ENCODE peak calls at places on chromosomes 13 and 19, in eight cellular contexts. J is mesothelial cell of epicardium, B is neural crest cell, F is right atrium auricular region, X is retinal pigment epithelial cell, U is HFFc6, N is HFF-Myc, S is ovary. C is an unnamed sample.

GRCh38 chr13:60620611-60621395 is 223.8 kb downstream of the TDRD3 start:
- DNase-seq in J (no peak), B (no peak), X (no peak), S (no peak), N (no peak), U (no peak), F (no peak), C (no peak)

GRCh38 chr13:35953537-35954206 is 177.5 kb downstream of the DCLK1 start:
- DNase-seq in X (peak; percentile 58), U (peak; percentile 83), N (peak; percentile 87), S (peak; percentile 77), B (peak; percentile 55), J (peak; percentile 60), F (peak; percentile 87), C (no peak)

GRCh38 chr19:29815231-29815630 is 3.4 kb downstream of the CCNE1 start:
- DNase-seq in S (no peak), N (no peak), B (no peak), F (no peak), J (no peak), X (no peak), U (no peak), C (no peak)

GRCh38 chr19:39212377-39212742 is 8.3 kb upstream of the SYCN start:
- DNase-seq in F (no peak), J (no peak), N (no peak), U (no peak), X (no peak), S (no peak), B (peak; percentile 18), C (no peak)

GRCh38 chr13:25784119-25784518 is 267.7 kb downstream of the SHISA2 start:
- DNase-seq in F (no peak), X (no peak), N (no peak), J (no peak), U (no peak), B (no peak), S (no peak), C (no peak)

GRCh38 chr13:27194209-27194608 is 22.6 kb upstream of the USP12 start:
- DNase-seq in F (no peak), X (no peak), S (no peak), J (no peak), B (no peak), U (no peak), N (no peak), C (no peak)

GRCh38 chr19:35451278-35452096 is 3.4 kb downstream of the FFAR2 start:
- DNase-seq in B (no peak), F (no peak), S (no peak), U (no peak), X (no peak), N (no peak), J (no peak), C (no peak)

GRCh38 chr13:49869514-49869913 is 66.6 kb downstream of the SPRYD7 start:
- DNase-seq in N (peak; percentile 9), B (peak; percentile 6), S (no peak), F (no peak), J (no peak), X (no peak), U (peak; percentile 18), C (no peak)

GRCh38 chr13:109803822-109804221 is 17.4 kb upstream of the IRS2 start:
- DNase-seq in F (no peak), J (no peak), U (no peak), N (no peak), X (no peak), B (no peak), S (no peak), C (no peak)

GRCh38 chr13:33872005-33872351 is 54.0 kb downstream of the RFC3 start:
- DNase-seq in F (no peak), J (no peak), U (no peak), B (no peak), X (no peak), S (no peak), N (no peak), C (no peak)

GRCh38 chr19:35738887-35739229 is 3.4 kb downstream of the IGFLR1 start:
- DNase-seq in F (no peak), J (no peak), U (no peak), B (no peak), S (peak; percentile 11), X (no peak), N (no peak), C (no peak)

GRCh38 chr13:110332750-110333149 is 25.7 kb downstream of the COL4A2 start:
- DNase-seq in B (no peak), S (no peak), J (no peak), X (no peak), U (no peak), F (no peak), N (no peak), C (no peak)

GRCh38 chr19:47663435-47663910 is 49.7 kb upstream of the EHD2 start:
- DNase-seq in S (no peak), B (no peak), F (no peak), J (no peak), X (no peak), N (peak; percentile 29), U (peak; percentile 96), C (no peak)

GRCh38 chr19:40604647-40605200 is 3.6 kb downstream of the LTBP4 start:
- DNase-seq in N (no peak), S (peak; percentile 49), U (no peak), X (no peak), J (no peak), F (no peak), B (no peak), C (no peak)

GRCh38 chr13:24038405-24038804 is 122.1 kb upstream of the SPATA13 start:
- DNase-seq in U (no peak), F (no peak), B (no peak), S (no peak), N (peak; percentile 41), J (no peak), X (peak; percentile 54), C (no peak)

GRCh38 chr19:1453525-1454371 is 3.8 kb downstream of the APC2 start:
- DNase-seq in X (peak; percentile 72), S (no peak), J (no peak), F (no peak), U (no peak), B (no peak), N (no peak), C (no peak)

GRCh38 chr19:10872551-10873107 is 1.3 kb downstream of the CARM1 start:
- DNase-seq in N (no peak), F (no peak), B (no peak), J (no peak), S (no peak), U (no peak), X (no peak), C (no peak)

GRCh38 chr13:27132538-27132937 is 39.1 kb downstream of the USP12 start:
- DNase-seq in F (no peak), X (no peak), B (no peak), N (no peak), U (no peak), S (no peak), J (no peak), C (no peak)

GRCh38 chr13:39676315-39676876 is 20.9 kb downstream of the COG6 start:
- DNase-seq in X (peak; percentile 20), N (no peak), U (peak; percentile 46), S (no peak), B (no peak), F (no peak), J (no peak), C (no peak)

GRCh38 chr13:46962286-46962941 is 65.6 kb upstream of the HTR2A start:
- DNase-seq in F (no peak), U (peak; percentile 28), B (no peak), S (no peak), N (no peak), X (peak; percentile 20), J (no peak), C (no peak)
- TF ChIP-seq CTCF in F (peak; percentile 32), U (peak; percentile 65), B (peak; percentile 52), S (no peak), N (peak; percentile 40), X (peak; percentile 63), J (peak; percentile 12), C (peak; percentile 31)

DNA sequence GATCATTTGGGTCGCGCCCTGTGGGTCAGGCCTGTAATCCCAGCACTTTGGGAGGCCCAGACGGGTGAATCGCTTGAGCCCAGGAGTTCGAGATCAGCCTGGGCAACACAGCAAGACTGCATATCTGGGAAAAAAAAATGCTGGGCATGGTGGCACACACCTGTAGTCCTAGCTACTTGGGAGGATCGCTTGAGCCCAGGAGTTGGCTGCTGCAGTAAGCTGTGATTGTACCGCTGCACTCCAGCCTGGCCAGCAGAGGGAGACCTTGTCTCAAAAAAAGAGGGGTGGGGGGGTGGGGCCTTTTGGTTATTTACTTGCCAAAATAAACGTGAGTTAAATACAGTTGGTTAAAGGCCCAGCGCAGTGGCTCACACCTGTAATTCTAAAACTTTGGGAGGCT is 9.8 kb upstream of the ZNF544 start:
- DNase-seq in X (no peak), S (no peak), F (no peak), J (no peak), B (no peak), U (no peak), N (no peak), C (no peak)
- TF ChIP-seq CTCF in X (peak; percentile 22), S (no peak), F (no peak), J (no peak), B (peak; percentile 39), U (peak; percentile 70), N (peak; percentile 29), C (peak; percentile 41)

DNA sequence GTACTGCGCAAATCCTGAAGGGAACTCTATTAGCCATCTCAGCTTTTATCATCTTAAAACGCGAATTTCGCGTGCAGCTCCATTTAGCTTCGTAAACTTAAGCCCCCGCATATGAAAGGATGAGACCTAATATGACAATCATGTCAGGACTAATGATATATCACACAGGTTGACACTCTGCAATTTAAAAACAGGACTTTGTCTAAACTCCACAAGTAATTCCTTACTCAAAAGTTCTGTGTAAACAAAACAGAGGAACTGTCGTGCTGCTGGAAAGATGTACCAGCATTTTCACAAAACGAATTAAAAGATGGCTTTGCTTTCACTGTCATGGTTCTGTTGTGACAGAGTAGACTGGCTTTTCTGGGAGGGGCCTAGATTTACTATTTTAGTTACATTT is 747 bp downstream of the LACC1 start:
- DNase-seq in B (peak; percentile 2), N (no peak), U (no peak), X (no peak), J (no peak), F (no peak), S (no peak), C (no peak)
- TF ChIP-seq CTCF in B (no peak), N (no peak), U (no peak), X (no peak), J (no peak), F (no peak), S (no peak), C (no peak)

DNA sequence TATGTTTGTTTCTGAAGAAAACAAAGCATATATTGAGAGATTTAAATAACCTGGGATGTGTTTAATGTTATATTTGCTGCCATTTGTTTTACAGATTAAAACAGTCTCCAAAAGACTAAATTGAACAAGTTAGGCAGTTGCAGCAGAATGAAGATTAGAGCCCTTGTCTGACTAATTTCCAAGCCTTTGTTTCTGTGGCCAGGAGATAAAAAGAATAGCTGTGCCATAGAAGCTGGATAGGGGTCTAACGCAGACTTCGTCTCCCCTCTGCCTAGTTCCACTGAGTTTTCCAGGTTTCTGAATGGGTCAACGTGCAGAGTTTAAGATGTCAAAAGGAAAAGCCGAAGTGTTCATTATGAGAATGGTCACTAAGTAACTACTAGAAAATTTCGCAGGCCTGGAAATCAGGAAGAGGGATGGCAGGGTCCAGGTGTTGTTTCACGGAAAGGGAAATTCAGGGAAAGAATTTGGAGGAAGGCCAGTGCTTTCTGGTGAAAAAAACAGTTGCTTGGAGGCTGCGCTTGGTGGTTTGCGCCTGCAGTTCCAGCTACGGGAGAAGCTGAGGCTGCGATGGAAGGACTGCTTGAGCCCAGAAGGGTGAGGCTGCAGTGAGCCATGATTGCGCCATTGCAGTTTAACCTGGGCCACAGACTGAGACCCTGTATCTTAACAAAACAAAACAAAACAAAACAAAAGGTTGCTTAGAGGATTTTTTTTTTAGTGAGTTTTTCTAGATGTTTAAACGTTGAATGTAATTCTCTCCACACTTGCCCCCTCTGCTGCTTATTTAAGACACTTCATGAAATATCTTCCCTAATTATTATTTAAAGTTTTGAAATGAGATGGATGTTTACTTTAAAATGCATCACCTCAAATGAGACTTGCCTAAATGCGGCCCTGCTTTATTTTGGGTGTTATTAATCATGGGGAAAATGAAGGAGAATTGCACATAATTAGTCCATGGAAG is 75.2 kb upstream of the TRPC4 start:
- DNase-seq in F (no peak), X (no peak), U (no peak), J (no peak), N (no peak), S (no peak), B (no peak), C (no peak)
- TF ChIP-seq CTCF in F (no peak), X (peak; percentile 6), U (peak; percentile 50), J (no peak), N (no peak), S (no peak), B (no peak), C (no peak)